ENCODE peak calls at places on chromosomes 12 and 14, in seven cellular contexts. J, T, X, I, F, V and A are unnamed samples.

GRCh38 chr12:44294649-44295048 is 458.8 kb downstream of the TMEM117 start:
- DNase-seq in V (no peak), F (no peak), J (no peak), X (no peak), I (no peak), T (no peak), A (no peak)

GRCh38 chr14:100734031-100734990 is 7.6 kb downstream of the DLK1 start:
- DNase-seq in F (peak), V (no peak), J (no peak), T (no peak), X (no peak), I (peak), A (no peak)

GRCh38 chr12:87967871-87968270 is 61.3 kb downstream of the C12orf50 start:
- DNase-seq in F (no peak), T (no peak), X (no peak), I (no peak), J (no peak), V (no peak), A (no peak)

GRCh38 chr12:62296001-62296400 is 35.8 kb downstream of the USP15 start:
- DNase-seq in J (no peak), I (no peak), F (no peak), V (no peak), T (no peak), X (no peak), A (no peak)

GRCh38 chr14:77618381-77618780 is 1.9 kb upstream of the SPTLC2 start:
- DNase-seq in V (no peak), F (no peak), J (no peak), X (no peak), I (no peak), T (no peak), A (no peak)

GRCh38 chr12:43349863-43350262 is 202.1 kb downstream of the ADAMTS20 start:
- DNase-seq in T (peak), I (no peak), J (no peak), X (no peak), V (peak), F (no peak), A (no peak)

GRCh38 chr12:106759526-106760183 is 14.8 kb upstream of the RIC8B start:
- DNase-seq in I (no peak), X (no peak), T (no peak), V (no peak), F (no peak), J (no peak), A (peak)

GRCh38 chr14:89000007-89000942 is 175.8 kb downstream of the TTC8 start:
- DNase-seq in V (peak), T (peak), F (peak), J (peak), I (no peak), X (no peak), A (peak)

GRCh38 chr12:16076553-16076952 is 165.4 kb downstream of the DERA start:
- DNase-seq in T (peak), X (peak), I (no peak), F (no peak), V (peak), J (no peak), A (peak)

GRCh38 chr12:20220339-20220738 is 148.0 kb upstream of the PDE3A start:
- DNase-seq in F (no peak), T (peak), V (peak), I (no peak), X (no peak), J (no peak), A (peak)

GRCh38 chr12:132429932-132430643 is 59.9 kb upstream of the FBRSL1 start:
- DNase-seq in I (peak), V (peak), X (no peak), F (no peak), J (peak), T (no peak), A (peak)

GRCh38 chr14:85273099-85273677 is 256.8 kb upstream of the FLRT2 start:
- DNase-seq in F (no peak), I (no peak), T (no peak), X (no peak), V (no peak), J (no peak), A (no peak)

GRCh38 chr14:93970589-93970966 is 5.8 kb downstream of the ASB2 start:
- DNase-seq in V (peak), J (peak), F (no peak), T (no peak), I (no peak), X (no peak), A (peak)

GRCh38 chr14:55579724-55580400 is at the start of gene KTN1:
- DNase-seq in F (peak), X (peak), J (peak), T (peak), V (peak), I (peak), A (peak)

DNA sequence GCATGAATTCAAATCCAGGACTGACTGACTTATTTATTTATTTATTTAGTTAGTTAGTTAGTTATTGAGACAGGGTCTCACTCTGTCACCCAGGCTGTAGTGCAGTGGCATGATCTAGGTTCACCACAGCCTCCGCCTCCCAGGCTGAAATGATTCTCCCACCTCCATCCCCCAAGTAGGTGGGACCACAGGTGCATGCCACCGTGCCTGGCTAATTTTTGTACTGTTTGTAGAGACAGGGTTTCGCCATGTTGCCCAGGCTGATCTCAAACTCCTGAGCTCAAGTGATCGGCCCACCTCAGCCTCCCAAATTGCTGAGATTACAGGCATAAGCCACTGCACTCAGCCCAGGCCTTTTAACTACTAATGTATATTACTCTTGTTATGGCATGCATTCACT is 36.0 kb downstream of the BTG1 start:
- DNase-seq in J (no peak), V (no peak), X (no peak), I (no peak), F (no peak), T (no peak), A (no peak)
- H3K27ac ChIP-seq in J (no peak), V (peak), X (no peak), I (no peak), F (no peak), T (no peak), A (peak)

GRCh38 chr14:105549481-105549880 is 23.1 kb downstream of the TMEM121 start:
- DNase-seq in X (no peak), I (peak), F (no peak), T (no peak), J (no peak), V (no peak), A (no peak)

GRCh38 chr14:105547741-105548169 is 21.4 kb downstream of the TMEM121 start:
- DNase-seq in J (no peak), I (peak), X (no peak), V (no peak), F (no peak), T (no peak), A (no peak)
- TF ChIP-seq CTCF in J (no peak), I (no peak), X (no peak), V (no peak), F (no peak), T (no peak), A (no peak)

GRCh38 chr12:75390156-75390898 is 562 bp upstream of the GLIPR1L2 start:
- DNase-seq in T (no peak), X (no peak), J (no peak), V (no peak), F (no peak), I (no peak), A (no peak)
- H3K27ac ChIP-seq in T (peak), X (peak), J (peak), V (peak), F (peak), I (peak), A (no peak)

GRCh38 chr12:585062-586061 is 77.9 kb downstream of the NINJ2 start:
- DNase-seq in J (no peak), F (peak), I (no peak), X (no peak), V (peak), T (no peak), A (no peak)

GRCh38 chr12:581321-581720 is 81.9 kb downstream of the NINJ2 start:
- DNase-seq in V (no peak), F (peak), I (no peak), T (no peak), X (no peak), J (no peak), A (no peak)

GRCh38 chr12:580813-581212 is 82.4 kb downstream of the NINJ2 start:
- DNase-seq in V (no peak), T (no peak), X (no peak), F (no peak), J (no peak), I (no peak), A (no peak)

GRCh38 chr12:581746-582145 is 81.5 kb downstream of the NINJ2 start:
- DNase-seq in F (peak), J (no peak), V (no peak), T (no peak), I (no peak), X (no peak), A (no peak)

DNA sequence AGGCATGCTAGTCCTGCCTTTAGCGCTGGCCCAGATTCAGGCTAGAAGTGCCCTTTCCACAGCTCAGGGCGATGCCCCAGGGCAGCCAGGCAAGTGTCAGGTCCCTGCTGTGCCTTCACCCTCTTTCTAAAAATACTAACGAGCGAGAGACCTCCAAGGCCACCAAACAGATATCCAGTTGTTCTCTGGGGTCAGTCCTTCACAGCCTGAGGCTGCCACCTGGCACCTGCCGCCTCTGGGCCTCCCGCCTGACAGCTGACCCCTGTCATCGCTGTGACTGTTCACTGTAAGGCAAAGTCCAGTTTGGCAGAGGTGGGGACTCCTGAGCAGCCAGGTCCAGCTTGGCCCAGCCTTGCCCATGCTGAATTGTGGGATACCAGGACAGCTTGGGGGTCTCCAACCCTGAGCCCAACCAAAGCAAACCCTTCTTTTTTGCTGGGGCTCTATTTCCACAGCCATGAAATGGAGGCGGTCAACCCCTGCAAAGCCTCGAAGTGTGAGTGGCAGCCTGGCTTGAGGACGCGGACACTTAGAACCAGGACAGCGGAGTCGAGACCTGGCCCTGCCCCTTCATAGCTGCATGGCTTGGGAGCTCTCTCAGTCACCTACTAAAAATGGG is 79.9 kb downstream of the NINJ2 start:
- DNase-seq in J (no peak), F (peak), T (no peak), X (peak), I (peak), V (no peak), A (no peak)
- TF ChIP-seq CTCF in J (no peak), F (no peak), T (no peak), X (no peak), I (no peak), V (no peak), A (no peak)

GRCh38 chr14:104871145-104871655 is 6.1 kb downstream of the CEP170B start:
- DNase-seq in J (no peak), I (no peak), X (no peak), T (no peak), V (no peak), F (no peak), A (no peak)

GRCh38 chr14:104870368-104871144 is 5.5 kb downstream of the CEP170B start:
- DNase-seq in J (peak), T (no peak), V (no peak), I (peak), X (no peak), F (no peak), A (peak)

GRCh38 chr14:104868811-104869572 is 3.9 kb downstream of the CEP170B start:
- DNase-seq in J (no peak), T (no peak), I (peak), F (no peak), X (no peak), V (no peak), A (no peak)

GRCh38 chr14:104868060-104868740 is 3.1 kb downstream of the CEP170B start:
- DNase-seq in F (no peak), V (no peak), T (no peak), X (no peak), J (no peak), I (peak), A (no peak)

GRCh38 chr14:104869669-104870367 is 4.8 kb downstream of the CEP170B start:
- DNase-seq in F (no peak), X (no peak), I (peak), T (no peak), V (no peak), J (no peak), A (no peak)
- H3K27ac ChIP-seq in F (no peak), X (no peak), I (no peak), T (no peak), V (no peak), J (no peak), A (no peak)

DNA sequence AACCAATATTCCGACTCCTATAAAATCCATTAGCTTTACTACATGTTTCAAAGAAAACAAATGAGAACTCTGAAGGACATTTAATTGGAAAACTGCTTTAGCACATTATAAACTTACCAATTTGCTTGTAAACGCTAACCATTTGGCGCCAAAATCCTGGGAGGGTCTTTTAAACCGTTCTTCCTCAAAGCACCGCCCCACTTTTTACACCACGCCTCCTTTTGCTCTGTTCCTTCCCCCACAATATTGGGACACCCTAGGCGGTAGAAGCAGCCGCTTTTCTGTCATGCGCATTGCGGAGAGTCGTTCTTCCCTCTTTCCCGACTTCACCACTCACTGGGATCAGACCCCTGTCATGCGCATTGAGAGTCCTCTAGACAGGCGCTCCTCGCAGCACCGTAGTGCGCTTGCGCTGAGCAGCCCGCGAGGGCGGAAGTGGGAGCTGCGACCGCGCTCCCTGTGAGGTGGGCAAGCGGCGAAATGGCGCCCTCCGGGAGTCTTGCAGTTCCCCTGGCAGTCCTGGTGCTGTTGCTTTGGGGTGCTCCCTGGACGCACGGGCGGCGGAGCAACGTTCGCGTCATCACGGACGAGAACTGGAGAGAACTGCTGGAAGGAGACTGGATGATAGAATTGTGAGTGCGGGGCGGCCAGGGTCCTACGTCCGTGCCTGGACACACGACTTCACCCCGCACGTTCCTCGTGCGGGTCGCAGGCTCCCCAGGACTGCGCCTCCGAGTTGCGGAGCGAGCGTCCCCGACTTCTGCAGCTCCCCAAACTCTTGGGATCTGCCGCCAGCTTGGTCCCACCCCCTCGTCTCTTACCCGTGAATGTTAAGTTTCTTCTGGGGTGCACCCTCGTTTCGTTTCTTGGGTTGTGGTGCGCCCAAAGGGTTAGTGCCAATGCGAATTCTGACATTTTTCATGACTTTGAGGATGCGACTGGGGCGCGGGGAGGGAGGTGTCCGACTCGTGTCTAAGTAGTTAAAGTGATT is at the start of gene TMX1:
- DNase-seq in X (peak), I (peak), V (peak), T (peak), F (peak), J (peak), A (peak)
- TF ChIP-seq CTCF in X (no peak), I (no peak), V (no peak), T (peak), F (no peak), J (no peak), A (peak)

GRCh38 chr12:108768591-108769500 is 37.5 kb upstream of the CORO1C start:
- DNase-seq in T (no peak), J (peak), F (peak), X (no peak), V (peak), I (peak), A (no peak)

GRCh38 chr12:108772896-108773797 is 41.8 kb upstream of the CORO1C start:
- DNase-seq in I (no peak), V (no peak), X (no peak), T (no peak), F (no peak), J (no peak), A (no peak)

GRCh38 chr12:108770269-108770829 is 39.0 kb upstream of the CORO1C start:
- DNase-seq in I (peak), J (no peak), F (no peak), T (no peak), V (no peak), X (no peak), A (no peak)

GRCh38 chr12:108772247-108772646 is 40.9 kb upstream of the CORO1C start:
- DNase-seq in J (no peak), X (no peak), F (peak), I (no peak), V (no peak), T (no peak), A (peak)

DNA sequence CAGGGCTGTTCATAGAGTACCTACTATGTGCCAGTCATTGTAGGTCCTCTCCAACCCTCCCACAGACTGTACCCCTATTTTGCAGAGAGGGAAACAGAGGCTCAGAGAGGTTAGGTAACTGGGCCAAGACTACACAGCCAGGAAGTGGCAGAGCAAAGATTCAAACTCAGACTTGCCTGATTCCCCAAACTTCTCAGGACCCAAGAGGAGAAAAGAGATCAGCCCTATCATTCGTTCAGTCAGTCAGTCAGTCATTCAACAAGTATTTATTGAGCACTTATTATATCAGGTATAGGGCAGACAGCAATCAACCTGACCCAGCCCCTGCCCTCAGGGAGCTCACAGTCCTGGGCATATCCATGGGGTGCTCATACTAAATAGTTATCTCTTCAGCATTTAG is 39.6 kb upstream of the CORO1C start:
- DNase-seq in F (no peak), V (no peak), I (no peak), J (no peak), X (no peak), T (no peak), A (no peak)
- H3K27ac ChIP-seq in F (no peak), V (no peak), I (no peak), J (no peak), X (no peak), T (no peak), A (no peak)

GRCh38 chr12:41663487-41664258 is 475.6 kb downstream of the PDZRN4 start:
- DNase-seq in I (no peak), X (no peak), J (no peak), F (no peak), T (peak), V (peak), A (peak)
- TF ChIP-seq CTCF in I (no peak), X (peak), J (peak), F (peak), T (peak), V (peak), A (peak)

GRCh38 chr12:74644681-74645080 is 107.0 kb downstream of the ATXN7L3B start:
- DNase-seq in T (no peak), F (no peak), X (no peak), V (no peak), J (no peak), I (no peak), A (no peak)
- H3K27ac ChIP-seq in T (no peak), F (no peak), X (no peak), V (no peak), J (no peak), I (no peak), A (no peak)